ENCODE peak calls at places on chromosome 22, in five cellular contexts. L is Karpas-422, W is mesendoderm, F is GM23338, I is tibial nerve. P is an unnamed sample. For H3K4me1 and H3K36me3, the result is how much of the 10 kb centered on the place peaks cover.

GRCh38 chr22:49548356-49549202 is 279.1 kb downstream of the BRD1 start:
- DNase-seq in W (peak), F (no peak), I (no peak), L (no peak), P (peak)

GRCh38 chr22:38172489-38173155 is 9.0 kb downstream of the PLA2G6 start:
- DNase-seq in I (no peak), W (no peak), L (no peak), F (no peak), P (no peak)

GRCh38 chr22:27327981-27328721 is 473.4 kb downstream of the MN1 start:
- DNase-seq in L (no peak), I (no peak), W (no peak), F (no peak), P (no peak)

GRCh38 chr22:26589845-26590524 is at the start of gene TPST2:
- DNase-seq in I (peak), W (peak), F (peak), L (peak), P (peak)

GRCh38 chr22:20629401-20629800 is 122.0 kb downstream of the MED15 start:
- DNase-seq in L (no peak), F (no peak), W (no peak), I (no peak), P (no peak)

GRCh38 chr22:20111045-20111688 is 4.7 kb upstream of the RANBP1 start:
- DNase-seq in I (no peak), F (peak), L (peak), W (peak), P (peak)

GRCh38 chr22:23070418-23071162 is at the start of gene GNAZ:
- DNase-seq in W (peak), L (peak), F (peak), I (no peak), P (peak)

GRCh38 chr22:22103078-22103593 is 120.5 kb upstream of the TOP3B start:
- DNase-seq in F (peak), I (no peak), L (peak), W (peak), P (peak)

GRCh38 chr22:39174498-39175120 is 22.1 kb upstream of the CBX7 start:
- DNase-seq in L (no peak), I (peak), F (peak), W (peak), P (peak)

GRCh38 chr22:39175127-39176066 is 22.9 kb upstream of the CBX7 start:
- DNase-seq in F (peak), I (no peak), W (peak), L (no peak), P (no peak)

GRCh38 chr22:39176673-39177455 is 24.4 kb upstream of the CBX7 start:
- DNase-seq in I (no peak), F (peak), L (no peak), W (no peak), P (no peak)

GRCh38 chr22:39177456-39177775 is 24.9 kb upstream of the CBX7 start:
- DNase-seq in I (no peak), F (no peak), L (no peak), W (no peak), P (no peak)

GRCh38 chr22:39176067-39176621 is 23.7 kb upstream of the CBX7 start:
- DNase-seq in W (peak), I (peak), F (peak), L (no peak), P (peak)
- H3K4me1 ChIP-seq in W (under half), I (half or more), F (half or more), L (under half), P (half or more)

GRCh38 chr22:42688914-42689275 is 31.8 kb downstream of the A4GALT start:
- DNase-seq in I (no peak), F (no peak), W (peak), L (peak), P (peak)
- H3K4me3 ChIP-seq in I (no peak), F (no peak), W (no peak), L (no peak), P (no peak)

DNA sequence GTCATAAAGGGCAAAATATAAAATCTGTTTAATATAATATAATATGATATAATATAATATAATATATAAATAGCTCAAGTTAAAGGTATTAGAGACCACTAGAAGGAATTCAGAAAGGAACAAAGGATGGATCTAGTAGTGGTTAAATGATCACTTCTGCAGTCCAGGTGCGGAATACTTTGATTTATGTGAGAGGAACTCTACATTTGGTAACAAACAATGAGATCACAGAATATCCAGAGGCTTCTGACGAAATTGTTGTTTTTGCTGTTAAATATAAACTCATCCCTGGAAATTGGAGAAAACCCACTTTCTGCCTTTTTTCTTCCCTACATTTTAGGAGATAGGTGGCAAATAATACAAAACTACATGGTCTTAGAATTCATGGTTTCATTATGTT is 36.0 kb downstream of the ATXN10 start:
- DNase-seq in L (no peak), I (no peak), W (no peak), F (no peak), P (no peak)
- H3K36me3 ChIP-seq in L (half or more), I (under half), W (under half), F (under half), P (under half)

GRCh38 chr22:30441088-30441487 is 15.5 kb downstream of the MTFP1 start:
- DNase-seq in I (no peak), L (no peak), W (no peak), F (no peak), P (no peak)

GRCh38 chr22:30439226-30439625 is 13.7 kb downstream of the MTFP1 start:
- DNase-seq in F (no peak), L (no peak), W (no peak), I (no peak), P (no peak)

GRCh38 chr22:30439836-30440235 is 14.3 kb downstream of the MTFP1 start:
- DNase-seq in W (no peak), L (no peak), F (no peak), I (no peak), P (no peak)

GRCh38 chr22:30436196-30436595 is 10.6 kb downstream of the MTFP1 start:
- DNase-seq in W (no peak), L (no peak), F (no peak), I (no peak), P (no peak)

GRCh38 chr22:30438559-30438958 is 13.0 kb downstream of the MTFP1 start:
- DNase-seq in F (no peak), I (no peak), W (no peak), L (no peak), P (no peak)
- H3K4me1 ChIP-seq in F (under half), I (under half), W (under half), L (under half), P (under half)

GRCh38 chr22:41857160-41857859 is 24.4 kb downstream of the SREBF2 start:
- DNase-seq in W (peak), F (peak), I (no peak), L (peak), P (peak)
- H3K4me3 ChIP-seq in W (no peak), F (no peak), I (no peak), L (no peak), P (no peak)

DNA sequence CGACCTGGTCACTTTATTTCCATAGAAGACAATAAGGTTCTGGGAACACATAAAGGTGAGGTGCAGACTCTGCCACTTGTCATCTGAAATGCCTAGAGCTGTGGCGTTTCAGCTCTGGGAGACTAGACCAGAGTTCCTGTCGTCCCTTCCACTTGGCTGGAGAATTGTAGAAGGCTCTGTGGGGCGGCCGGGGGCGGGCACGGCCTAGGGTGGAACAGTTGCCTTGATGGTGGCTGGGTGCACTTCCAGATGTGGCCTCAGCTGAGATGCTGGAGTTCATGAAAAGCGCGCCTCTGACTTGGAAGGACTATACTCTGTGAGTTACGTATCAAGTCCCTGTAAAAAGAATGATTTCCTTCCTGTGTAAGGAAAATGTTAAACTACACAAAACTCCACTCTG is 16.8 kb downstream of the TRMU start:
- DNase-seq in W (no peak), I (no peak), L (no peak), F (no peak), P (no peak)
- H3K36me3 ChIP-seq in W (under half), I (under half), L (under half), F (under half), P (under half)

P was measured in Caco-2.